ENCODE peak calls at places on chromosomes 13 and 19, in ten cellular contexts. One of them, this sample, is unnamed.

GRCh38 chr13:44331912-44332840 is 41.4 kb upstream of the SERP2 start:
- DNase-seq in breast epithelium: no peak
- DNase-seq in stomach: no peak
- DNase-seq in transverse colon: peak
- DNase-seq in GM12892: no peak
- DNase-seq in GM12878: no peak
- DNase-seq in GM23338: no peak
- DNase-seq in K562: no peak
- DNase-seq in SK-N-SH: peak
- DNase-seq in sigmoid colon: peak
- DNase-seq in this sample: no peak

GRCh38 chr13:50668882-50669281 is 174.6 kb downstream of the DLEU7 start:
- DNase-seq in breast epithelium: no peak
- DNase-seq in stomach: no peak
- DNase-seq in transverse colon: no peak
- DNase-seq in GM12892: no peak
- DNase-seq in GM12878: no peak
- DNase-seq in GM23338: no peak
- DNase-seq in K562: no peak
- DNase-seq in SK-N-SH: no peak
- DNase-seq in sigmoid colon: no peak
- DNase-seq in this sample: no peak

GRCh38 chr19:2607712-2608601 is 94.5 kb downstream of the GNG7 start:
- DNase-seq in breast epithelium: no peak
- DNase-seq in stomach: no peak
- DNase-seq in transverse colon: peak
- DNase-seq in GM12892: no peak
- DNase-seq in GM12878: peak
- DNase-seq in GM23338: no peak
- DNase-seq in K562: no peak
- DNase-seq in SK-N-SH: no peak
- DNase-seq in sigmoid colon: peak
- DNase-seq in this sample: no peak

GRCh38 chr19:4636151-4636717 is 3.1 kb upstream of the TNFAIP8L1 start:
- DNase-seq in breast epithelium: peak
- DNase-seq in stomach: peak
- DNase-seq in transverse colon: peak
- DNase-seq in GM12892: peak
- DNase-seq in GM12878: no peak
- DNase-seq in GM23338: peak
- DNase-seq in K562: peak
- DNase-seq in SK-N-SH: peak
- DNase-seq in sigmoid colon: peak
- DNase-seq in this sample: no peak

GRCh38 chr13:27857271-27857670 is 62.5 kb upstream of the PDX1 start:
- DNase-seq in breast epithelium: no peak
- DNase-seq in stomach: no peak
- DNase-seq in transverse colon: no peak
- DNase-seq in GM12892: no peak
- DNase-seq in GM12878: no peak
- DNase-seq in GM23338: peak
- DNase-seq in K562: no peak
- DNase-seq in SK-N-SH: no peak
- DNase-seq in sigmoid colon: no peak
- DNase-seq in this sample: no peak

GRCh38 chr13:40478775-40479174 is 187.7 kb downstream of the FOXO1 start:
- DNase-seq in breast epithelium: no peak
- DNase-seq in stomach: no peak
- DNase-seq in transverse colon: no peak
- DNase-seq in GM12892: no peak
- DNase-seq in GM12878: no peak
- DNase-seq in GM23338: no peak
- DNase-seq in K562: no peak
- DNase-seq in SK-N-SH: no peak
- DNase-seq in sigmoid colon: no peak
- DNase-seq in this sample: no peak

GRCh38 chr13:28558126-28558525 is 63.2 kb upstream of the FLT1 start:
- DNase-seq in breast epithelium: no peak
- DNase-seq in stomach: no peak
- DNase-seq in transverse colon: no peak
- DNase-seq in GM12892: no peak
- DNase-seq in GM12878: no peak
- DNase-seq in GM23338: no peak
- DNase-seq in K562: no peak
- DNase-seq in SK-N-SH: no peak
- DNase-seq in sigmoid colon: no peak
- DNase-seq in this sample: no peak

GRCh38 chr13:37666036-37666435 is 67.5 kb upstream of the POSTN start:
- DNase-seq in breast epithelium: no peak
- DNase-seq in stomach: no peak
- DNase-seq in transverse colon: no peak
- DNase-seq in GM12892: no peak
- DNase-seq in GM12878: no peak
- DNase-seq in GM23338: no peak
- DNase-seq in K562: no peak
- DNase-seq in SK-N-SH: no peak
- DNase-seq in sigmoid colon: no peak
- DNase-seq in this sample: no peak

GRCh38 chr19:12064266-12065099 is at the start of gene ZNF844:
- DNase-seq in breast epithelium: peak
- DNase-seq in stomach: peak
- DNase-seq in transverse colon: peak
- DNase-seq in GM12892: peak
- DNase-seq in GM12878: peak
- DNase-seq in GM23338: peak
- DNase-seq in K562: peak
- DNase-seq in SK-N-SH: peak
- DNase-seq in sigmoid colon: peak
- DNase-seq in this sample: peak

GRCh38 chr13:106098778-106099177 is 436.7 kb downstream of the EFNB2 start:
- DNase-seq in breast epithelium: no peak
- DNase-seq in stomach: no peak
- DNase-seq in transverse colon: no peak
- DNase-seq in GM12892: no peak
- DNase-seq in GM12878: no peak
- DNase-seq in GM23338: no peak
- DNase-seq in K562: no peak
- DNase-seq in SK-N-SH: no peak
- DNase-seq in sigmoid colon: no peak
- DNase-seq in this sample: no peak

GRCh38 chr13:41596190-41596589 is 138.8 kb downstream of the RGCC start:
- DNase-seq in breast epithelium: no peak
- DNase-seq in stomach: no peak
- DNase-seq in transverse colon: no peak
- DNase-seq in GM12892: no peak
- DNase-seq in GM12878: no peak
- DNase-seq in GM23338: no peak
- DNase-seq in K562: no peak
- DNase-seq in SK-N-SH: no peak
- DNase-seq in sigmoid colon: no peak
- DNase-seq in this sample: no peak

GRCh38 chr19:53903055-53903680 is 5.9 kb upstream of the CACNG7 start:
- DNase-seq in breast epithelium: no peak
- DNase-seq in stomach: no peak
- DNase-seq in transverse colon: no peak
- DNase-seq in GM12892: no peak
- DNase-seq in GM12878: no peak
- DNase-seq in GM23338: peak
- DNase-seq in K562: peak
- DNase-seq in SK-N-SH: no peak
- DNase-seq in sigmoid colon: no peak
- DNase-seq in this sample: no peak

GRCh38 chr13:30991922-30992321 is 59.5 kb downstream of the TEX26 start:
- DNase-seq in breast epithelium: no peak
- DNase-seq in stomach: no peak
- DNase-seq in transverse colon: no peak
- DNase-seq in GM12892: no peak
- DNase-seq in GM12878: no peak
- DNase-seq in GM23338: no peak
- DNase-seq in K562: no peak
- DNase-seq in SK-N-SH: no peak
- DNase-seq in sigmoid colon: no peak
- DNase-seq in this sample: no peak

GRCh38 chr19:51407631-51408131 is 9.8 kb downstream of the SIGLEC10 start:
- DNase-seq in breast epithelium: no peak
- DNase-seq in stomach: peak
- DNase-seq in transverse colon: peak
- DNase-seq in GM12892: no peak
- DNase-seq in GM12878: no peak
- DNase-seq in GM23338: peak
- DNase-seq in K562: peak
- DNase-seq in SK-N-SH: no peak
- DNase-seq in sigmoid colon: no peak
- DNase-seq in this sample: no peak

GRCh38 chr19:31315621-31316011 is 33.6 kb downstream of the TSHZ3 start:
- DNase-seq in breast epithelium: no peak
- DNase-seq in stomach: no peak
- DNase-seq in transverse colon: no peak
- DNase-seq in GM12892: no peak
- DNase-seq in GM12878: no peak
- DNase-seq in GM23338: no peak
- DNase-seq in K562: no peak
- DNase-seq in SK-N-SH: no peak
- DNase-seq in sigmoid colon: no peak
- DNase-seq in this sample: no peak

GRCh38 chr19:8445488-8446001 is 770 bp downstream of the HNRNPM start:
- DNase-seq in breast epithelium: peak
- DNase-seq in stomach: peak
- DNase-seq in transverse colon: peak
- DNase-seq in GM12892: peak
- DNase-seq in GM12878: no peak
- DNase-seq in GM23338: peak
- DNase-seq in K562: peak
- DNase-seq in SK-N-SH: peak
- DNase-seq in sigmoid colon: peak
- DNase-seq in this sample: no peak

GRCh38 chr13:42612021-42612765 is 38.2 kb downstream of the TNFSF11 start:
- DNase-seq in breast epithelium: no peak
- DNase-seq in stomach: no peak
- DNase-seq in transverse colon: no peak
- DNase-seq in GM12892: no peak
- DNase-seq in GM12878: no peak
- DNase-seq in GM23338: no peak
- DNase-seq in K562: no peak
- DNase-seq in SK-N-SH: no peak
- DNase-seq in sigmoid colon: no peak
- DNase-seq in this sample: no peak

GRCh38 chr19:13797870-13798269 is 2.6 kb downstream of the ZSWIM4 start:
- DNase-seq in breast epithelium: no peak
- DNase-seq in stomach: peak
- DNase-seq in transverse colon: no peak
- DNase-seq in GM12892: no peak
- DNase-seq in GM12878: no peak
- DNase-seq in GM23338: no peak
- DNase-seq in K562: no peak
- DNase-seq in SK-N-SH: no peak
- DNase-seq in sigmoid colon: no peak
- DNase-seq in this sample: no peak
- TF ChIP-seq POLR2AphosphoS5 in breast epithelium: no peak
- TF ChIP-seq POLR2AphosphoS5 in stomach: no peak
- TF ChIP-seq POLR2AphosphoS5 in transverse colon: no peak
- TF ChIP-seq POLR2AphosphoS5 in GM12892: no peak
- TF ChIP-seq POLR2AphosphoS5 in GM12878: no peak
- TF ChIP-seq POLR2AphosphoS5 in GM23338: no peak
- TF ChIP-seq POLR2AphosphoS5 in K562: no peak
- TF ChIP-seq POLR2AphosphoS5 in SK-N-SH: no peak
- TF ChIP-seq POLR2AphosphoS5 in sigmoid colon: no peak
- TF ChIP-seq POLR2AphosphoS5 in this sample: no peak

GRCh38 chr19:7337380-7338194 is 11.2 kb upstream of the ARHGEF18 start:
- DNase-seq in breast epithelium: no peak
- DNase-seq in stomach: no peak
- DNase-seq in transverse colon: peak
- DNase-seq in GM12892: peak
- DNase-seq in GM12878: peak
- DNase-seq in GM23338: no peak
- DNase-seq in K562: no peak
- DNase-seq in SK-N-SH: no peak
- DNase-seq in sigmoid colon: peak
- DNase-seq in this sample: no peak
- TF ChIP-seq POLR2AphosphoS5 in breast epithelium: no peak
- TF ChIP-seq POLR2AphosphoS5 in stomach: no peak
- TF ChIP-seq POLR2AphosphoS5 in transverse colon: no peak
- TF ChIP-seq POLR2AphosphoS5 in GM12892: peak
- TF ChIP-seq POLR2AphosphoS5 in GM12878: no peak
- TF ChIP-seq POLR2AphosphoS5 in GM23338: no peak
- TF ChIP-seq POLR2AphosphoS5 in K562: no peak
- TF ChIP-seq POLR2AphosphoS5 in SK-N-SH: no peak
- TF ChIP-seq POLR2AphosphoS5 in sigmoid colon: no peak
- TF ChIP-seq POLR2AphosphoS5 in this sample: no peak

DNA sequence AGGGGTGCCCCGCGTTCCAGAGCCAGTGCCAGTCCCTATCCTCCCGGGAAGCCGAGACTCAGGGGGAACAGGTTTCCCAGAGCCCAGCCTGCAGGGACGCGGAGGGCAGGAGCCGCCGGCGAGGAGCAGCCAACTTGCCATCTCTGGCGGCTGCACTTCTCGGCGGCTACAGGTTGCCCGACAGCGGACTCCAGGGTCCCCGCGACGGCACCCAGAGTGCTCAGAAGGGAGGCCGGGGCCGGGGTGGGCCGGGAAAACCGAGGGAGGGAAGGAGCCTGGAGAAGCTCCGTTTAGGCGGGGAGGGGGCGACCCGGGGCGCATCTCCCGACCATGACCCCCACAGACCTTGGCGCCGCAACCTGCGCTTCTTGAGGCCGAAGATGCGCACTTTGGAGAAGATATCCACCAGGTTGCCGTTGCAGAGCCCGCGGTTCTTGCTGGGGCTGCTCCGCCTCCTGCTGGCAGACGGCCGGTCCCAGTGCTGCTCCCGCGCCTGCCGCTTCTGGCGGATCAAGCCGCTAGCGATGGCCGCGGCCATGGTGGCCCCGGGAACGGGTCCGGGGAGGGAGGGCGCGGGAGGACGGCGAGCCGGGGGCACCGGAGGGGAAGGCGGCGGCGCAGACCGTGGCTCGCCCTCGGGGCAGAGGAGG is 463.8 kb downstream of the ITGBL1 start:
- DNase-seq in breast epithelium: no peak
- DNase-seq in stomach: no peak
- DNase-seq in transverse colon: no peak
- DNase-seq in GM12892: no peak
- DNase-seq in GM12878: no peak
- DNase-seq in GM23338: peak
- DNase-seq in K562: peak
- DNase-seq in SK-N-SH: peak
- DNase-seq in sigmoid colon: no peak
- DNase-seq in this sample: no peak
- TF ChIP-seq POLR2AphosphoS5 in breast epithelium: no peak
- TF ChIP-seq POLR2AphosphoS5 in stomach: no peak
- TF ChIP-seq POLR2AphosphoS5 in transverse colon: no peak
- TF ChIP-seq POLR2AphosphoS5 in GM12892: no peak
- TF ChIP-seq POLR2AphosphoS5 in GM12878: no peak
- TF ChIP-seq POLR2AphosphoS5 in GM23338: no peak
- TF ChIP-seq POLR2AphosphoS5 in K562: no peak
- TF ChIP-seq POLR2AphosphoS5 in SK-N-SH: no peak
- TF ChIP-seq POLR2AphosphoS5 in sigmoid colon: no peak
- TF ChIP-seq POLR2AphosphoS5 in this sample: no peak

DNA sequence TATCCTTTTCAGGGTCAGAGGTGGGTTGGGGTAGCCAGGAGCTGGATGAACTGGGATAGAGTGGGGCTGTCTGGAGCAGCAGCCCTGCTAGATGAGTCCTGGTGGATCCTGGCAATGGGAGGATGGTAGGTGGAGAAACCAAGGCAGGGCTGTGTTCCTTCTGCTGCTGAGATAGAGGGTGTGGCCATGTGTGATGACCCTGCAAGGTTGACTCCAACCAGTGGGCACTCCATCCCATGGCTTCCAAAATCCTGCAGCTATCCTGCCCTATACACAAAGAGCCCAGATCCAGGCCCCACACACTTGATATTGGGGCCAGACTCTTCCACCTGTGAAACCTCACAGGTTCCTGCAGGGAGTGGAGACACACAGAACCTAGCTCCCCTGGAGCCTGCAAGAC is 2.4 kb upstream of the ZNF446 start:
- DNase-seq in breast epithelium: no peak
- DNase-seq in stomach: no peak
- DNase-seq in transverse colon: no peak
- DNase-seq in GM12892: no peak
- DNase-seq in GM12878: no peak
- DNase-seq in GM23338: no peak
- DNase-seq in K562: no peak
- DNase-seq in SK-N-SH: no peak
- DNase-seq in sigmoid colon: no peak
- DNase-seq in this sample: no peak
- TF ChIP-seq POLR2AphosphoS5 in breast epithelium: no peak
- TF ChIP-seq POLR2AphosphoS5 in stomach: no peak
- TF ChIP-seq POLR2AphosphoS5 in transverse colon: no peak
- TF ChIP-seq POLR2AphosphoS5 in GM12892: no peak
- TF ChIP-seq POLR2AphosphoS5 in GM12878: no peak
- TF ChIP-seq POLR2AphosphoS5 in GM23338: no peak
- TF ChIP-seq POLR2AphosphoS5 in K562: peak
- TF ChIP-seq POLR2AphosphoS5 in SK-N-SH: no peak
- TF ChIP-seq POLR2AphosphoS5 in sigmoid colon: no peak
- TF ChIP-seq POLR2AphosphoS5 in this sample: peak

This sample was measured in Panc1.